ENCODE peak calls at places on chromosome 5, in eight cellular contexts. S is IMR-90; T is CD4-positive, alpha-beta T cell; F is tibial artery; V is Caco-2; X is thyroid gland; E is adrenal gland; H is cardiac fibroblast. O is an unnamed sample.

GRCh38 chr5:67696446-67696845 is 499.8 kb upstream of the CD180 start:
- DNase-seq in E (no peak), V (no peak), F (no peak), T (no peak), S (no peak), H (no peak), X (no peak), O (no peak)

GRCh38 chr5:159724283-159724682 is 192.0 kb upstream of the ADRA1B start:
- DNase-seq in E (no peak), V (no peak), H (no peak), T (no peak), X (no peak), S (no peak), F (no peak), O (no peak)

GRCh38 chr5:65111961-65112658 is 343.4 kb downstream of the CWC27 start:
- DNase-seq in X (no peak), T (no peak), H (no peak), F (no peak), S (no peak), V (no peak), E (peak; percentile 20), O (no peak)

GRCh38 chr5:91639744-91640143 is 256.6 kb upstream of the ARRDC3 start:
- DNase-seq in X (no peak), F (no peak), T (no peak), S (no peak), V (no peak), E (no peak), H (no peak), O (no peak)

GRCh38 chr5:172002840-172003512 is 3.5 kb downstream of the FBXW11 start:
- DNase-seq in V (no peak), S (no peak), T (no peak), F (no peak), E (no peak), H (no peak), X (no peak), O (no peak)

GRCh38 chr5:6296524-6296923 is 81.8 kb downstream of the MED10 start:
- DNase-seq in S (no peak), E (no peak), V (no peak), X (no peak), F (no peak), T (no peak), H (no peak), O (no peak)

GRCh38 chr5:168654225-168654624 is 75.1 kb upstream of the PANK3 start:
- DNase-seq in F (peak; percentile 61), T (no peak), S (peak; percentile 7), V (no peak), E (no peak), X (peak; percentile 6), H (peak; percentile 85), O (no peak)

GRCh38 chr5:159873680-159874079 is 42.6 kb upstream of the ADRA1B start:
- DNase-seq in X (no peak), E (no peak), V (no peak), T (no peak), H (no peak), F (no peak), S (no peak), O (no peak)

GRCh38 chr5:98492258-98492657 is 281.2 kb upstream of the RGMB start:
- DNase-seq in T (no peak), F (no peak), X (no peak), E (no peak), S (no peak), H (no peak), V (no peak), O (no peak)

GRCh38 chr5:389197-389821 is 53.7 kb upstream of the EXOC3 start:
- DNase-seq in T (no peak), X (no peak), S (no peak), E (no peak), F (peak; percentile 55), H (no peak), V (no peak), O (no peak)

GRCh38 chr5:152501294-152501693 is 96.2 kb upstream of the NMUR2 start:
- DNase-seq in S (no peak), F (no peak), X (no peak), T (no peak), E (no peak), H (no peak), V (no peak), O (no peak)

GRCh38 chr5:73446631-73447233 is 1.8 kb downstream of the FOXD1 start:
- DNase-seq in F (no peak), H (no peak), S (no peak), X (no peak), V (no peak), T (no peak), E (no peak), O (no peak)

GRCh38 chr5:66010476-66010875 is 84.1 kb downstream of the ERBIN start:
- DNase-seq in H (no peak), X (no peak), T (no peak), F (no peak), S (peak; percentile 39), E (no peak), V (no peak), O (no peak)

GRCh38 chr5:71533142-71533541 is 54.0 kb upstream of the MCCC2 start:
- DNase-seq in V (no peak), H (peak; percentile 58), T (no peak), X (no peak), S (peak; percentile 54), E (no peak), F (no peak), O (no peak)

GRCh38 chr5:146284016-146284415 is 54.6 kb upstream of the POU4F3 start:
- DNase-seq in X (no peak), S (peak; percentile 20), E (no peak), F (no peak), H (no peak), T (no peak), V (no peak), O (no peak)

GRCh38 chr5:32707394-32707997 is 3.6 kb upstream of the NPR3 start:
- DNase-seq in E (no peak), S (peak; percentile 56), X (no peak), T (no peak), V (no peak), F (no peak), H (peak; percentile 57), O (no peak)

GRCh38 chr5:148229840-148230239 is 8.5 kb upstream of the MARCOL start:
- DNase-seq in H (no peak), E (no peak), X (no peak), F (no peak), T (no peak), V (no peak), S (no peak), O (no peak)

GRCh38 chr5:175728885-175729828 is 71.3 kb downstream of the HRH2 start:
- DNase-seq in H (peak; percentile 14), E (no peak), X (no peak), F (peak; percentile 51), V (peak; percentile 50), S (no peak), T (no peak), O (no peak)

GRCh38 chr5:94024101-94024500 is 282.7 kb upstream of the POU5F2 start:
- DNase-seq in E (no peak), S (peak; percentile 25), T (no peak), X (no peak), V (no peak), F (no peak), H (peak; percentile 24), O (no peak)

GRCh38 chr5:1799110-1799601 is 481 bp downstream of the MRPL36 start:
- DNase-seq in X (peak; percentile 15), F (no peak), V (no peak), T (peak; percentile 23), E (peak; percentile 54), H (peak; percentile 25), S (peak; percentile 19), O (no peak)
- TF ChIP-seq CTCF in X (no peak), F (no peak), V (no peak), T (no peak), E (no peak), H (no peak), S (no peak), O (no peak)

DNA sequence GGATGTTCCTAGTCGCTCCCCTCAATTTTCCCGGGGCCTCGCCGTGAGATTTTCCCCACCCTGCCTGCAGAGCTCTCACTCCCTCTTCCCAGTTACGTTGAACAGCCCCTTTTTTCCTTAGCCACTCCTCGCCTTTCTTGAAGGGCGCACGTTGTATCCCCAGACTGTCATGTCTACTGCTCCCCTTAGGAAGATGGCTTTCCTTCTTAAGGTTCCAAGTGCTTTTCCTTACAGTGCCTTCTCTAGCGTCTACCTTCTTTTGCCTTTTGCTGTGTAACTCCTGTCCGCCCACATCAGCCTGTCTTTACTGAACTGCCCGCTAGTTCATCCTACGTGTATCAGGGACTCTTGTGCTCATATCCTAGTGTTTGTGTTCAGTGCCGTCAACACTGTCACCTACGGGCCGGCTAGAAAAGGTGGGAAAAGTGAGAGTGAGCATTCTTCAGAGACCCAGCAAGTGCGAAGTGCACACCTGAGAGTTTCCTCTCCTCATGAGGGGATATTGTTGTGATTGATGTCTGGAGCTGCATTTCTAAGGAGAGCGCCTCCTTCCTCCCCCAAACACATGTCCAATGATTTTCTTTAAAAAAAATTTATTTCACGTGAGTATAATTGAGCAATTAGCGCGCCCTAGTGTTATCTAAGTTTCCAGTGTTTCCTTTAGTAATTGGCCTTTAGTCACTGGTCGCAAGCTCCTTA is 764 bp downstream of the CAMLG start:
- DNase-seq in S (peak; percentile 49), V (peak; percentile 65), F (no peak), T (peak; percentile 5), X (peak; percentile 11), E (peak; percentile 42), H (peak; percentile 45), O (no peak)
- TF ChIP-seq CTCF in S (peak; percentile 5), V (peak; percentile 17), F (no peak), T (peak; percentile 38), X (peak; percentile 7), E (peak; percentile 40), H (peak; percentile 25), O (no peak)

DNA sequence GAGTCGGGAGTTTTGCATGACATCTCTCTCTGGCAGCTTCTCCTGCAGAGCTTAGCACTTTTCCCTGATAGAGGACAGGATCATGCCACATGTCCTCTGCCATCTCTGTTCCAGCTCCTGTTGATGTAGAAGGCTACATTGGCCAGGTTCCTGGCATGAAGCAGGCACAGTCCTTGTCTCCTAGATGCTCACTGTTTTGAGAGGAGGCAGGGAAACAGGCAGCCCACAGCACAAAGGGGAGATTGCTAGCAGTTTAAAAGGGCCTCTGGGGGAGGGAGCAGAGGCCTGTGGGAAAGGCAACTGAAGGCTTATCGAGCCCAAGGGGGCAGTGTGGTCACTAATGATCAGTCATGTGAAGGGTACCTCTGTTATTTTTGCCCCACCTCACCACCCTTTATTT is 10.7 kb downstream of the ARHGAP26 start:
- DNase-seq in X (peak; percentile 52), F (no peak), H (no peak), T (no peak), E (no peak), S (no peak), V (no peak), O (no peak)
- TF ChIP-seq CTCF in X (no peak), F (no peak), H (no peak), T (no peak), E (no peak), S (peak; percentile 4), V (no peak), O (no peak)

GRCh38 chr5:181088289-181088688 is 42.7 kb downstream of the OR2V1 start:
- DNase-seq in H (no peak), E (no peak), X (no peak), V (no peak), T (no peak), S (no peak), F (no peak), O (no peak)
- TF ChIP-seq CTCF in H (peak; percentile 41), E (no peak), X (no peak), V (peak; percentile 44), T (no peak), S (peak; percentile 21), F (no peak), O (no peak)